ENCODE peak calls at places on chromosomes 6 and 20, in eight cellular contexts. U, Z, Q, T, E, F, W and P are unnamed samples.

GRCh38 chr6:26216886-26217713 is 129.9 kb downstream of the HFE start:
- DNase-seq in E (peak), Z (peak), U (peak), F (peak), W (peak), T (peak), Q (peak), P (no peak)

GRCh38 chr6:89640804-89641203 is 2.3 kb upstream of the LYRM2 start:
- DNase-seq in Z (no peak), W (no peak), T (no peak), E (no peak), U (no peak), Q (peak), F (no peak), P (no peak)

GRCh38 chr20:38685853-38686473 is 38.3 kb upstream of the SLC32A1 start:
- DNase-seq in U (peak), W (peak), Q (peak), F (no peak), E (no peak), T (no peak), Z (no peak), P (no peak)

GRCh38 chr20:35216541-35216940 is 9.9 kb upstream of the MMP24 start:
- DNase-seq in W (no peak), U (no peak), F (no peak), T (no peak), E (no peak), Q (peak), Z (no peak), P (no peak)

GRCh38 chr20:23265226-23265625 is 85.4 kb upstream of the NXT1 start:
- DNase-seq in W (no peak), E (no peak), U (no peak), F (no peak), Z (no peak), Q (peak), T (no peak), P (no peak)

GRCh38 chr6:154933181-154933827 is 61.8 kb upstream of the TIAM2 start:
- DNase-seq in E (no peak), U (no peak), W (no peak), Q (peak), F (no peak), T (no peak), Z (no peak), P (no peak)

GRCh38 chr6:322940-323729 is 30.8 kb downstream of the DUSP22 start:
- DNase-seq in U (no peak), Z (no peak), E (no peak), T (no peak), F (no peak), W (no peak), Q (no peak), P (no peak)

GRCh38 chr6:168015492-168016175 is 18.2 kb downstream of the KIF25 start:
- DNase-seq in U (no peak), Z (no peak), E (no peak), F (no peak), Q (peak), W (no peak), T (no peak), P (no peak)

GRCh38 chr20:11076434-11076833 is 402.6 kb upstream of the JAG1 start:
- DNase-seq in E (no peak), W (no peak), Z (peak), T (no peak), Q (no peak), F (no peak), U (no peak), P (no peak)

GRCh38 chr20:58139849-58140786 is 88.3 kb downstream of the ANKRD60 start:
- DNase-seq in E (no peak), T (no peak), F (no peak), Q (no peak), Z (no peak), U (no peak), W (no peak), P (no peak)

GRCh38 chr20:19603390-19603753 is 154.7 kb upstream of the RIN2 start:
- DNase-seq in E (no peak), F (no peak), Q (no peak), W (no peak), Z (no peak), T (no peak), U (no peak), P (no peak)

GRCh38 chr20:4029505-4030467 is 14.4 kb upstream of the RNF24 start:
- DNase-seq in Q (no peak), Z (no peak), U (no peak), F (no peak), W (no peak), E (no peak), T (no peak), P (no peak)

GRCh38 chr6:170286246-170286933 is 4.5 kb downstream of the DLL1 start:
- DNase-seq in Z (peak), Q (no peak), E (no peak), W (peak), U (peak), T (no peak), F (no peak), P (no peak)

GRCh38 chr6:66478705-66479104 is 771.7 kb upstream of the EYS start:
- DNase-seq in U (no peak), F (no peak), T (no peak), Z (no peak), Q (peak), E (no peak), W (no peak), P (no peak)

GRCh38 chr6:42268016-42268834 is 50.6 kb upstream of the MRPS10 start:
- DNase-seq in T (no peak), Z (no peak), W (no peak), F (no peak), E (no peak), U (no peak), Q (no peak), P (no peak)

GRCh38 chr20:5741089-5741488 is 9.1 kb upstream of the SHLD1 start:
- DNase-seq in U (no peak), E (no peak), W (no peak), T (no peak), Z (no peak), F (no peak), Q (peak), P (no peak)

GRCh38 chr6:1042583-1043457 is 269.1 kb upstream of the FOXQ1 start:
- DNase-seq in T (no peak), E (no peak), Z (no peak), F (no peak), U (no peak), W (no peak), Q (no peak), P (no peak)

GRCh38 chr6:113351183-113351834 is 505.8 kb upstream of the MARCKS start:
- DNase-seq in E (no peak), T (no peak), Z (no peak), F (no peak), Q (peak), U (no peak), W (no peak), P (no peak)

GRCh38 chr6:29757282-29757681 is 34.0 kb downstream of the HLA-F start:
- DNase-seq in E (no peak), F (no peak), W (no peak), T (no peak), Q (no peak), U (no peak), Z (no peak), P (no peak)

GRCh38 chr6:125749864-125750691 is 646 bp downstream of the HEY2 start:
- DNase-seq in F (no peak), T (no peak), Q (no peak), Z (peak), U (peak), E (no peak), W (peak), P (no peak)

GRCh38 chr6:25054469-25054868 is 118.7 kb upstream of the RIPOR2 start:
- DNase-seq in U (no peak), W (no peak), T (no peak), Z (no peak), Q (peak), F (no peak), E (no peak), P (no peak)

GRCh38 chr6:64104051-64104450 is 468.4 kb downstream of the PHF3 start:
- DNase-seq in T (no peak), Z (no peak), F (no peak), W (no peak), U (no peak), Q (no peak), E (no peak), P (no peak)

GRCh38 chr6:100415780-100416179 is 48.9 kb downstream of the SIM1 start:
- DNase-seq in E (no peak), Z (no peak), F (no peak), W (no peak), T (no peak), Q (no peak), U (no peak), P (no peak)

GRCh38 chr20:45467172-45467571 is 2.4 kb upstream of the WFDC2 start:
- DNase-seq in Q (no peak), T (no peak), Z (no peak), F (no peak), W (no peak), E (no peak), U (no peak), P (no peak)

GRCh38 chr20:51444472-51444871 is 98.0 kb downstream of the NFATC2 start:
- DNase-seq in T (no peak), Z (no peak), U (no peak), F (no peak), E (no peak), W (no peak), Q (peak), P (no peak)

GRCh38 chr6:43665376-43665775 is 20.5 kb downstream of the RSPH9 start:
- DNase-seq in Z (no peak), F (no peak), W (no peak), E (no peak), T (no peak), U (no peak), Q (no peak), P (no peak)

GRCh38 chr6:157107915-157108651 is 215.2 kb downstream of the TMEM242 start:
- DNase-seq in Q (peak), F (no peak), Z (peak), E (no peak), T (no peak), W (no peak), U (no peak), P (no peak)

GRCh38 chr20:36181934-36182603 is 27.5 kb downstream of the EPB41L1 start:
- DNase-seq in F (no peak), Z (no peak), E (no peak), U (no peak), W (no peak), Q (peak), T (no peak), P (no peak)

GRCh38 chr6:38080889-38081288 is 261.4 kb downstream of the ZFAND3 start:
- DNase-seq in Z (no peak), U (no peak), F (no peak), E (no peak), Q (no peak), W (no peak), T (no peak), P (no peak)

GRCh38 chr6:38169826-38170526 is 350.4 kb downstream of the ZFAND3 start:
- DNase-seq in E (no peak), F (no peak), Q (no peak), U (no peak), T (no peak), W (no peak), Z (peak), P (peak)

GRCh38 chr20:50682947-50683530 is 8.3 kb downstream of the RIPOR3 start:
- DNase-seq in E (no peak), T (no peak), U (no peak), W (no peak), F (no peak), Q (no peak), Z (no peak), P (no peak)

GRCh38 chr20:63091901-63092659 is 85.3 kb upstream of the BHLHE23 start:
- DNase-seq in F (no peak), T (no peak), W (no peak), Q (no peak), Z (no peak), U (peak), E (no peak), P (no peak)